ENCODE peak calls at places on chromosomes 12 and 14, in eight cellular contexts. C is IMR-90; G is stimulated activated CD8-positive, alpha-beta memory T cell treated with anti-CD3 and anti-CD28 coated beads, Interleukin-15, amount 100 ng/mL, for 4 hours; K is AML-193; M is amniotic stem cell; H is MM.1S; J is activated B cell treated with CpG ODN at 0.5 μM for 24 hours; X is pancreas. R is an unnamed sample.

GRCh38 chr12:13435535-13435934 is 239.0 kb downstream of the EMP1 start:
- DNase-seq in H (no peak), M (no peak), J (no peak), K (no peak), G (no peak), X (no peak), C (no peak), R (no peak)

GRCh38 chr14:78595797-78596196 is 425.6 kb downstream of the NRXN3 start:
- DNase-seq in X (no peak), K (peak; percentile 0), J (no peak), C (no peak), H (no peak), M (no peak), G (no peak), R (no peak)

GRCh38 chr12:12909995-12910391 is 18.6 kb downstream of the GPRC5A start:
- DNase-seq in H (no peak), G (no peak), X (no peak), M (no peak), C (peak; percentile 73), J (no peak), K (no peak), R (no peak)

GRCh38 chr12:30286345-30286926 is 409.2 kb downstream of the IPO8 start:
- DNase-seq in G (no peak), K (peak; percentile 12), X (no peak), C (peak; percentile 42), H (peak; percentile 46), J (no peak), M (peak; percentile 23), R (no peak)

GRCh38 chr12:100404769-100405407 is 48.0 kb downstream of the SLC17A8 start:
- DNase-seq in H (peak; percentile 62), C (peak; percentile 40), X (no peak), J (no peak), K (peak; percentile 48), M (no peak), G (no peak), R (peak; percentile 37)

GRCh38 chr12:121893901-121894540 is 5.4 kb downstream of the PSMD9 start:
- DNase-seq in C (peak; percentile 77), J (no peak), G (no peak), X (no peak), K (no peak), M (peak; percentile 29), H (peak; percentile 46), R (no peak)

GRCh38 chr12:49041881-49042484 is 18.6 kb downstream of the KMT2D start:
- DNase-seq in M (no peak), G (no peak), H (no peak), X (no peak), C (no peak), K (no peak), J (no peak), R (peak; percentile 56)

GRCh38 chr12:12791756-12792346 is 6.4 kb downstream of the APOLD1 start:
- DNase-seq in H (no peak), K (no peak), G (no peak), J (no peak), C (peak; percentile 22), X (no peak), M (no peak), R (no peak)

GRCh38 chr12:54055522-54055921 is 1.9 kb downstream of the HOXC4 start:
- DNase-seq in M (no peak), X (no peak), H (no peak), K (no peak), G (no peak), C (no peak), J (no peak), R (no peak)

GRCh38 chr12:131749618-131750315 is 38.9 kb downstream of the SFSWAP start:
- DNase-seq in G (no peak), K (no peak), H (no peak), X (no peak), M (no peak), J (no peak), C (no peak), R (no peak)

GRCh38 chr12:6450091-6450868 is 1.6 kb upstream of the TAPBPL start:
- DNase-seq in K (no peak), J (no peak), C (no peak), X (no peak), H (no peak), G (no peak), M (no peak), R (no peak)

GRCh38 chr12:13603951-13604350 is 377.5 kb downstream of the GRIN2B start:
- DNase-seq in G (no peak), H (no peak), K (no peak), M (no peak), J (no peak), X (no peak), C (no peak), R (no peak)

GRCh38 chr12:100545092-100545491 is 28.4 kb upstream of the GAS2L3 start:
- DNase-seq in C (peak; percentile 50), G (no peak), K (no peak), H (no peak), X (no peak), J (no peak), M (no peak), R (no peak)

GRCh38 chr14:105255021-105255507 is 6.7 kb downstream of the BTBD6 start:
- DNase-seq in H (peak; percentile 8), K (no peak), C (peak; percentile 28), X (no peak), G (no peak), M (no peak), J (no peak), R (peak; percentile 41)

GRCh38 chr14:55267816-55268215 is 3.4 kb upstream of the FBXO34 start:
- DNase-seq in M (no peak), C (peak; percentile 45), J (no peak), G (no peak), K (no peak), H (no peak), X (no peak), R (peak; percentile 41)

GRCh38 chr14:105141026-105141425 is 27.6 kb downstream of the JAG2 start:
- DNase-seq in X (no peak), J (no peak), M (no peak), K (no peak), G (no peak), C (no peak), H (no peak), R (peak; percentile 47)

GRCh38 chr12:70190252-70191010 is 52.8 kb upstream of the CNOT2 start:
- DNase-seq in H (no peak), K (no peak), J (no peak), X (no peak), M (no peak), C (peak; percentile 21), G (no peak), R (no peak)

GRCh38 chr14:43161477-43161876 is 1345.6 kb downstream of the FSCB start:
- DNase-seq in J (no peak), H (no peak), G (no peak), X (no peak), K (no peak), C (no peak), M (no peak), R (no peak)

GRCh38 chr12:26799741-26800140 is 33.3 kb downstream of the ITPR2 start:
- DNase-seq in G (no peak), M (no peak), J (no peak), C (no peak), X (no peak), H (peak; percentile 31), K (no peak), R (no peak)

GRCh38 chr12:113396200-113396599 is 7.5 kb downstream of the SDS start:
- DNase-seq in K (no peak), X (no peak), J (no peak), G (no peak), M (no peak), C (no peak), H (no peak), R (no peak)

GRCh38 chr12:59453461-59453860 is 142.4 kb upstream of the SLC16A7 start:
- DNase-seq in K (no peak), C (no peak), G (no peak), X (no peak), M (no peak), J (no peak), H (no peak), R (no peak)

GRCh38 chr12:64810831-64811230 is 13.6 kb upstream of the TBC1D30 start:
- DNase-seq in X (no peak), C (no peak), M (no peak), J (no peak), G (no peak), K (no peak), H (no peak), R (no peak)

GRCh38 chr12:12807970-12808702 is 5.0 kb upstream of the DDX47 start:
- DNase-seq in X (no peak), M (no peak), K (no peak), H (peak; percentile 79), G (no peak), J (peak; percentile 51), C (peak; percentile 71), R (no peak)

GRCh38 chr12:18718462-18718861 is 19.4 kb downstream of the PLCZ1 start:
- DNase-seq in K (no peak), J (no peak), C (no peak), G (no peak), X (no peak), M (no peak), H (no peak), R (no peak)

GRCh38 chr12:104805186-104805585 is 152.9 kb downstream of the SLC41A2 start:
- DNase-seq in C (peak; percentile 64), G (no peak), X (no peak), J (no peak), K (no peak), M (peak; percentile 11), H (no peak), R (no peak)

GRCh38 chr12:105474672-105475071 is 144.2 kb downstream of the C12orf75 start:
- DNase-seq in M (no peak), X (no peak), J (no peak), C (peak; percentile 22), K (no peak), H (no peak), G (no peak), R (no peak)

GRCh38 chr12:93813972-93814821 is 137.0 kb downstream of the CRADD start:
- DNase-seq in G (no peak), J (no peak), X (no peak), M (no peak), C (peak; percentile 94), H (no peak), K (no peak), R (peak; percentile 77)

GRCh38 chr12:56469007-56469930 is 891 bp downstream of the SPRYD4 start:
- DNase-seq in M (no peak), G (no peak), K (peak; percentile 50), C (no peak), J (no peak), X (peak; percentile 72), H (peak; percentile 24), R (peak; percentile 36)

GRCh38 chr14:102949801-102950451 is 27.5 kb downstream of the AMN start:
- DNase-seq in X (peak; percentile 60), G (no peak), J (no peak), M (no peak), K (no peak), H (no peak), C (peak; percentile 63), R (peak; percentile 68)